ENCODE peak calls at places on chromosome 21, in seven cellular contexts. Y, G, F, B, V, K and O are unnamed samples. For H4K20me1 and H3K4me1, the result is how much of the 10 kb centered on the place peaks cover.

GRCh38 chr21:14785679-14786078 is 239.6 kb upstream of the SAMSN1 start:
- DNase-seq in Y (no peak), V (no peak), F (no peak), K (no peak), B (no peak), G (no peak), O (no peak)

GRCh38 chr21:20617130-20617529 is 381.1 kb upstream of the NCAM2 start:
- DNase-seq in F (no peak), Y (no peak), K (no peak), B (no peak), V (no peak), G (no peak), O (peak)

GRCh38 chr21:25912402-25912746 is 177.6 kb downstream of the GABPA start:
- DNase-seq in G (no peak), Y (no peak), V (no peak), K (no peak), B (no peak), F (no peak), O (no peak)

GRCh38 chr21:25176637-25177412 is 430.5 kb downstream of the MRPL39 start:
- DNase-seq in F (no peak), B (no peak), G (no peak), V (no peak), K (peak), Y (peak), O (no peak)

GRCh38 chr21:43865471-43866181 is 603 bp downstream of the AGPAT3 start:
- DNase-seq in V (peak), Y (peak), B (no peak), F (peak), K (peak), G (no peak), O (peak)

GRCh38 chr21:43992121-43992520 is 20.0 kb upstream of the TRAPPC10 start:
- DNase-seq in F (no peak), G (no peak), V (no peak), Y (no peak), B (no peak), K (no peak), O (no peak)

GRCh38 chr21:15208787-15209186 is 144.0 kb upstream of the NRIP1 start:
- DNase-seq in V (peak), Y (no peak), F (no peak), B (no peak), G (no peak), K (no peak), O (no peak)

GRCh38 chr21:33268736-33269441 is 2.7 kb downstream of the IL10RB start:
- DNase-seq in V (peak), Y (no peak), K (no peak), F (no peak), B (peak), G (peak), O (peak)

GRCh38 chr21:17513214-17514123 is 626 bp downstream of the CXADR start:
- DNase-seq in F (no peak), G (no peak), V (peak), B (peak), Y (peak), K (no peak), O (peak)

GRCh38 chr21:33380483-33380998 is 22.7 kb upstream of the IFNGR2 start:
- DNase-seq in K (peak), Y (peak), G (peak), B (peak), F (peak), V (peak), O (peak)

GRCh38 chr21:28632718-28633408 is 359.8 kb downstream of the LTN1 start:
- DNase-seq in Y (peak), F (no peak), K (peak), B (no peak), G (no peak), V (peak), O (no peak)

GRCh38 chr21:34826818-34827217 is 158.0 kb downstream of the CLIC6 start:
- DNase-seq in K (no peak), Y (no peak), V (no peak), F (no peak), G (no peak), B (no peak), O (no peak)
- H4K20me1 ChIP-seq in K (under half), Y (under half), V (under half), F (under half), G (under half), B (under half), O (under half)

DNA sequence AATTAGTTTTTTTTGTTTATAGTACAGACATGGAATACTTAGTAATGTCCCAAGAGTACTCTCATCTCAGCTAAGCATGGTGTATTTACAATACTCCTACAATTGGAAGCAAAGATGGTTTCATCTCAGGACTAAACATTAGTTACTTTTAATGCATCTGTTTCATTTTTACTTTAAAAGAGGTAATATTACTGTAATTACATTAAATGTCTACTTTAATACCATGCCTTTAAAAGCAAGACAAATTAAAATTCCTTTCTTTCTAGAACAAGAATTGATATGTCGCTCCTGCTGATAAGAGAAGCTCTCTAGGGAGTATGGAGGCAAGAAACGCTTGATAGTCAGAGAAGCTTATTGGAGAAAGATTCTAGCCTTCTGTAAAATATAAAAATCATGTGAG is 284.9 kb upstream of the ADAMTS5 start:
- DNase-seq in Y (no peak), G (no peak), V (no peak), K (no peak), F (no peak), B (no peak), O (no peak)
- H3K4me1 ChIP-seq in Y (under half), G (under half), V (under half), K (under half), F (under half), B (under half), O (under half)

GRCh38 chr21:46307625-46308024 is 16.0 kb downstream of the C21orf58 start:
- DNase-seq in V (peak), B (no peak), F (no peak), K (peak), G (peak), Y (no peak), O (no peak)
- H4K20me1 ChIP-seq in V (under half), B (under half), F (under half), K (under half), G (under half), Y (under half), O (under half)

GRCh38 chr21:45835301-45836267 is 146.0 kb upstream of the COL6A1 start:
- DNase-seq in G (no peak), Y (no peak), F (no peak), B (no peak), K (no peak), V (no peak), O (no peak)

GRCh38 chr21:45838636-45839035 is 142.9 kb upstream of the COL6A1 start:
- DNase-seq in V (no peak), K (peak), F (no peak), B (no peak), Y (peak), G (no peak), O (no peak)

GRCh38 chr21:45836268-45836655 is 145.3 kb upstream of the COL6A1 start:
- DNase-seq in Y (peak), V (no peak), B (no peak), F (no peak), K (peak), G (no peak), O (no peak)

GRCh38 chr21:45837936-45838335 is 143.6 kb upstream of the COL6A1 start:
- DNase-seq in V (no peak), Y (no peak), G (no peak), F (no peak), K (no peak), B (no peak), O (no peak)

DNA sequence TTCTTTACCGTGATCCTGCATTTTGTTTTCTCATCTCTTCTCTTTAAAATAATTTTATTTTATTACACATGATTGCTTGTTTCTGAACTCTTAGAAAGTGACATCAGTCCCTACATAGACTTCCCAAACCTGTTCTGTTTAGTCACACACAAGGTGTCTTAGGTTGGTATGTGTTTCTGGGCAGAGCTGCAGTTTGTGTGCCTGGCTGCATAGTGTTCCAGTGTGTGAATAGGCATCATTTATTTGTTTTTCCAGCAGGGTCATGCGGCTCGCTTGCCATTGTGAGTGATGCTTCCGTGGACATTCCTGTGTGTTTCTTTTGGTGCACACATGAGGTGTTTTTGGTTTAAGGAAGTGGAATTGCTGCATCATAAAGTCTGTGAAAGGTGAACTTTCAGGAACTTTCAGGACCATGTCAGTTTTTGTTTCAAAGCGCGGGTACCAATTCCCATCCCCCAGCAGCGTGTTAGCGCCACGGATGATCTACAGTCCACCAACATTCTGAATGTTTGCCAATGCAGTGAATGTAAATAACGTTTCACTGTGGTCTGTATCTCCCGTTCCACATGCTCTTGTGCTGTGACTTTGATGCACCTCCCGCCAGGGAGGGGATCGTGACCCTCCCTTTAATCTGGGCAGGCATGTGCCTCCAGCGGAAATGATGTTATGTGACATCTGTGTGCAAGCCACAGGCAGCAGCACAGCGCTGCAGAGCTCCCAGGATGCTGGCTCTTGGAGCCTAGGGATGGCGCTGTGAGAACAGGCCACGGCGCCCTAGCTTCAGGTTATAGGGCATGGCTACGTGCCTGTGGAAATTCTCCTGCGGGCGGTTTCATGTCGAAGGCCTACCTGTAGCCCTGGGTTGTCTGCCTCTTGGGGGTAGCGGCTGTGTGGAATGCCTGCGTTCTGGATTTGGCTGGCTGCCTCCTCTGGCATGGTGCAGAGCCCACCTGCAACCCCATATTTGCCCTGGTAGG is 144.6 kb upstream of the COL6A1 start:
- DNase-seq in K (no peak), B (no peak), F (peak), Y (peak), V (no peak), G (no peak), O (no peak)
- H3K4me1 ChIP-seq in K (under half), B (under half), F (under half), Y (under half), V (under half), G (under half), O (under half)

DNA sequence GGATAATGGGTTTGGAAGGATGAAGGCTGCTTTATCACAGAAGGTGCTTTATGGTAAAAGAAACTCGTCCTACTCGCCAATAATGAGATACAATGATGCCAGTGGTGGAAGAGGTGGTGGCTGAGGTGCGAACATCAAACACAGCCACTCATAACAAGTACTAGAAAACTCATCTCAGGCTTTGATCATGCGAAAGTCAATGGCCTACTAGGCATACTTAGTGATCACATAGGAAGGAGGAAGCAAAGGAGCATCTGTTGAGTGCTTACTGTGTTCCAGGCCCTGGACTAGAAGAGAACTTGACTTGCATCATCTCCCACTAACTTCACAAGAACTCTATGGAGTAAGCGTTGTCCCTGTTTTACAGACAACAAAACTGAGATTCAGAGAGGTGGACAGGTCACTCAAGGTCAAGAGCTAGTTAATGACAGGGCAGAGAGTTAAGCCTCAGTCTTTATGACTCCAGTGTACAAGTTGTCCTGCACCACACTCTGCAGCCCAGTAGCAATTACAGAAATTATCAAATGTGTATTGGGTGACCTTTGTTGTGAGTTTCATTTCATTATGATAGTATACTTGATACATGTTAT is 33.6 kb downstream of the RUNX1 start:
- DNase-seq in Y (no peak), K (no peak), B (no peak), G (no peak), V (no peak), F (no peak), O (no peak)
- H4K20me1 ChIP-seq in Y (under half), K (under half), B (under half), G (under half), V (under half), F (under half), O (under half)

DNA sequence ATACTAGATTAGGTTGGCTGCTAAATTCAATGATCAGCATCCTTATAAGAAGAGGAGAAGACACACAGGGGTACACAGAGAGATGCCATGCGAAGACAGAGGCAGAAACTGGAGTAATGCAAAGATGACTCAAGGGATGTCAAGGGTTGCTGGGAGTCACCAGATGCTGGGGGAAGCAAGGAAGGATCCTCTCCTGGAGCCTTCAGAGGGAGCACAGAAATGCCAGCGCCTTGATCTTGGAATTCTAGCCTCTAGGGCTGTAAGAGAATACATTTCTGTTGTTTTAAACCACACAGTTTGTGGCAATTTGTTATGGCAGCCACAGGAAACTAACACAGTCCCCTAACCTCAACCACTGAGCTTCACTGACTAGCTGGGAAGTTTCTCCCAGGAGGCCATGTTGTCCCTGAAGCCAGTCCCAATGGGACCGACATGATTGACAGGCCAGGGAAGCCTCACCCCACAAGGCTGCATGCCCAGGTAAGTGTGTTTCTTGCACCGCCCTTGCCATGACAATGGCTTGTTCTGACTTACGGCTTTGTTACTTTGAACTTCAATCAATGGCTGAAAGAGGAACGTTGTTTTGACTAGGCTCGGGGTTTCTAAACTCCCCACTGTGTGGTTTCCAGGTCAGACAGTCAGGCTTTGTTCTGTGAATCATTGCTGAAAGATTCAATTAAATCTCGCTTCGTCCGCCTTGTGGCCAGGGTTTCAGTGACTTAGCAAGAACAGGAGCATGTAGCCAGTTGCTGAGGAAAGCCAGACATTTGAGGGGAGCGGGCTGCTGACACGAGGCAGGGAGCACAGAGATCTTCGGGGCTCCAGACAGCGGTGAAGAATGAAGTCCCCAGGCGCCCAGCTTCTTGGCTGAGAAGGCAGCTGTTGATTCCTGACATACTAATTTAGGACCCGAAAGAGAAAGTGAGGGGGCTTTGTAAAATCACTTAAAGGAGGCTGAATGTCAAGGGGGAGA is 62.3 kb downstream of the RUNX1 start:
- DNase-seq in F (no peak), Y (peak), K (peak), G (no peak), B (peak), V (peak), O (peak)
- H3K4me1 ChIP-seq in F (half or more), Y (under half), K (under half), G (under half), B (half or more), V (under half), O (under half)

GRCh38 chr21:42675403-42675802 is 22.0 kb downstream of the PDE9A start:
- DNase-seq in K (no peak), V (no peak), B (no peak), F (no peak), G (no peak), Y (no peak), O (no peak)
- H4K20me1 ChIP-seq in K (under half), V (under half), B (under half), F (under half), G (under half), Y (under half), O (under half)

DNA sequence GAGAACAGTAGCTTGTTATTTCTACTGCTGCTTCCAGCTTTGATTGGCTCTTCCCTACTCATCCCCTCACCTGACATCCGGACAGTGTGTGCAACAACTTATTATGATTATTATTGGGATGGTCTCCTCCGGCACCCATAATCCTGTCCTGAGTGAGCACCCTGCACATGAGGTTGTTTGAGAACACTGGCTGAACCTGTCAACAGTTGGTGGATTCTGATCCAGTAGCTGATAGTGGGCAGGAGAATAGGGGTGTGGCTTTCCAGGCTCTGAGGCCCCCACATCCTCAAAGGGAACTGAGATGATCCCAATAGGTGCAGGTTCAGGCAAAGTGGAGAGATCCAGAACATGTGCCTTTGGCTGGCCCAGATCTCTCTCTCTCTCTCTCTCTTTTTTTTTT is 60.5 kb downstream of the RUNX1 start:
- DNase-seq in G (no peak), K (no peak), B (no peak), Y (no peak), V (no peak), F (no peak), O (no peak)
- H3K4me1 ChIP-seq in G (under half), K (under half), B (under half), Y (under half), V (half or more), F (half or more), O (under half)

GRCh38 chr21:41509206-41509496 is 1.2 kb upstream of the TMPRSS2 start:
- DNase-seq in B (no peak), V (no peak), G (no peak), F (no peak), K (no peak), Y (no peak), O (no peak)

GRCh38 chr21:41510500-41510899 is 2.5 kb upstream of the TMPRSS2 start:
- DNase-seq in Y (no peak), B (peak), G (no peak), V (no peak), K (no peak), F (no peak), O (peak)

GRCh38 chr21:41509733-41510132 is 1.8 kb upstream of the TMPRSS2 start:
- DNase-seq in K (no peak), V (no peak), Y (no peak), G (no peak), F (no peak), B (no peak), O (no peak)

GRCh38 chr21:41508415-41509205 is 652 bp upstream of the TMPRSS2 start:
- DNase-seq in V (no peak), F (no peak), G (no peak), B (no peak), Y (no peak), K (no peak), O (peak)

DNA sequence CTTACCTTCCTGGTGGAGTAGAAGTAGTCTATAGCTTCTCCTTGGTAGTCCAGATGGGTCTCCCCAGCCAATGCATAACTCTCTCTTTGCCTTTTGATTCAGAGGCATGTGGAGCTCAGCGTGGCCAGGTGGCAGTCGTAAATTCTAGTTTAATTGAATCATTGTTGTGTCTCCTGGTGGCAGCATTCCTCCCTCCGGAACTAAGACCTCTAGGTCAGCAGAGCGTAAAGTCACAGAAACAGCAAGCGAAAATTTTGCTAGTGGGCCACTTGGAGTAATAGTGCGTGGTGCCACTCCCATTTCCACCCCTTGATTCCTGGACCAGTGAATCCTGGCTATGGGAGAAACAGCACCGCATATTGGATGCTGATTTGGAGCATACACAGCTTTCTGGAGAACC is 3.9 kb upstream of the TMPRSS2 start:
- DNase-seq in V (no peak), Y (no peak), B (no peak), G (no peak), F (no peak), K (no peak), O (no peak)
- H4K20me1 ChIP-seq in V (under half), Y (under half), B (under half), G (under half), F (under half), K (under half), O (under half)

DNA sequence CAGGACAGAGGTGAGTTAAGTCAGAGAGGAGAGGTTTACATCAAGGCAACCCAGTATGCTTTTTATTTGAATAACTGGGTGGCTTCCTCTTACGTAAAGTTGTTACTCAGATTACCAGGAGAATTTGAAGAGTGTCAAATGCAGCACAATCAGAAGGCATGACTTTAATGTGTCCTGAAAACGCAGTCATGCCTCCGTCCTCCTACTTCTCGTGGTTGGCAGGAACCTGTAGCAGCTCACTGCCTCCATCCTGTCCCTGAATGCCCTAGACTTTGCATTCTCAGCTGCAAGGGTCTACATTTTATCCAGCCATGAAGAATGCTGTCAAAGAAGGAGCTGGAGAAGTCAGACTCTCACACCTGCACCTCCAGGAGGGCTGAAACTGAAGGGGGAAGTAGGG is 66.7 kb downstream of the MIS18A start:
- DNase-seq in B (no peak), G (no peak), K (no peak), F (no peak), V (no peak), Y (no peak), O (no peak)
- H3K4me1 ChIP-seq in B (under half), G (under half), K (under half), F (under half), V (under half), Y (under half), O (under half)